ENCODE peak calls at places on chromosomes 1 and 21, in ten cellular contexts. One of them, this sample, is unnamed.

GRCh38 chr1:19723874-19724273 is 59.2 kb downstream of the HTR6 start:
- DNase-seq in sigmoid colon: no peak
- DNase-seq in brain microvascular endothelial cell: no peak
- DNase-seq in mucosa of descending colon: no peak
- DNase-seq in ovary: no peak
- DNase-seq in Panc1: no peak
- DNase-seq in neural crest cell: no peak
- DNase-seq in right lobe of liver: no peak
- DNase-seq in progenitor cell of endocrine pancreas: no peak
- DNase-seq in transverse colon: no peak
- DNase-seq in this sample: no peak

GRCh38 chr1:36576118-36576517 is 93.4 kb upstream of the CSF3R start:
- DNase-seq in sigmoid colon: no peak
- DNase-seq in brain microvascular endothelial cell: peak
- DNase-seq in mucosa of descending colon: no peak
- DNase-seq in ovary: peak
- DNase-seq in Panc1: no peak
- DNase-seq in neural crest cell: peak
- DNase-seq in right lobe of liver: peak
- DNase-seq in progenitor cell of endocrine pancreas: peak
- DNase-seq in transverse colon: peak
- DNase-seq in this sample: peak

GRCh38 chr1:234212764-234213406 is 160.4 kb upstream of the COA6 start:
- DNase-seq in sigmoid colon: no peak
- DNase-seq in brain microvascular endothelial cell: no peak
- DNase-seq in mucosa of descending colon: no peak
- DNase-seq in ovary: no peak
- DNase-seq in Panc1: peak
- DNase-seq in neural crest cell: no peak
- DNase-seq in right lobe of liver: no peak
- DNase-seq in progenitor cell of endocrine pancreas: no peak
- DNase-seq in transverse colon: no peak
- DNase-seq in this sample: peak

GRCh38 chr1:44608141-44608540 is 66.1 kb downstream of the TMEM53 start:
- DNase-seq in sigmoid colon: no peak
- DNase-seq in brain microvascular endothelial cell: no peak
- DNase-seq in mucosa of descending colon: no peak
- DNase-seq in ovary: no peak
- DNase-seq in Panc1: no peak
- DNase-seq in neural crest cell: no peak
- DNase-seq in right lobe of liver: no peak
- DNase-seq in progenitor cell of endocrine pancreas: no peak
- DNase-seq in transverse colon: no peak
- DNase-seq in this sample: no peak

GRCh38 chr1:14300991-14301703 is 297.3 kb upstream of the KAZN start:
- DNase-seq in sigmoid colon: peak
- DNase-seq in brain microvascular endothelial cell: no peak
- DNase-seq in mucosa of descending colon: peak
- DNase-seq in ovary: no peak
- DNase-seq in Panc1: no peak
- DNase-seq in neural crest cell: no peak
- DNase-seq in right lobe of liver: no peak
- DNase-seq in progenitor cell of endocrine pancreas: no peak
- DNase-seq in transverse colon: no peak
- DNase-seq in this sample: no peak

GRCh38 chr1:94949681-94950661 is 23.1 kb upstream of the CNN3 start:
- DNase-seq in sigmoid colon: no peak
- DNase-seq in brain microvascular endothelial cell: peak
- DNase-seq in mucosa of descending colon: no peak
- DNase-seq in ovary: no peak
- DNase-seq in Panc1: no peak
- DNase-seq in neural crest cell: no peak
- DNase-seq in right lobe of liver: peak
- DNase-seq in progenitor cell of endocrine pancreas: no peak
- DNase-seq in transverse colon: peak
- DNase-seq in this sample: no peak

GRCh38 chr1:46749921-46750404 is 31.0 kb upstream of the EFCAB14 start:
- DNase-seq in sigmoid colon: peak
- DNase-seq in brain microvascular endothelial cell: no peak
- DNase-seq in mucosa of descending colon: no peak
- DNase-seq in ovary: no peak
- DNase-seq in Panc1: no peak
- DNase-seq in neural crest cell: no peak
- DNase-seq in right lobe of liver: no peak
- DNase-seq in progenitor cell of endocrine pancreas: no peak
- DNase-seq in transverse colon: no peak
- DNase-seq in this sample: no peak

GRCh38 chr1:241888232-241888631 is 40.2 kb downstream of the EXO1 start:
- DNase-seq in sigmoid colon: no peak
- DNase-seq in brain microvascular endothelial cell: no peak
- DNase-seq in mucosa of descending colon: no peak
- DNase-seq in ovary: no peak
- DNase-seq in Panc1: no peak
- DNase-seq in neural crest cell: no peak
- DNase-seq in right lobe of liver: no peak
- DNase-seq in progenitor cell of endocrine pancreas: no peak
- DNase-seq in transverse colon: no peak
- DNase-seq in this sample: no peak

GRCh38 chr1:6248161-6248776 is 4.3 kb downstream of the HES3 start:
- DNase-seq in sigmoid colon: no peak
- DNase-seq in brain microvascular endothelial cell: no peak
- DNase-seq in mucosa of descending colon: no peak
- DNase-seq in ovary: peak
- DNase-seq in Panc1: no peak
- DNase-seq in neural crest cell: no peak
- DNase-seq in right lobe of liver: no peak
- DNase-seq in progenitor cell of endocrine pancreas: no peak
- DNase-seq in transverse colon: no peak
- DNase-seq in this sample: no peak

GRCh38 chr1:58460469-58460868 is 86.1 kb downstream of the OMA1 start:
- DNase-seq in sigmoid colon: no peak
- DNase-seq in brain microvascular endothelial cell: peak
- DNase-seq in mucosa of descending colon: no peak
- DNase-seq in ovary: no peak
- DNase-seq in Panc1: no peak
- DNase-seq in neural crest cell: peak
- DNase-seq in right lobe of liver: no peak
- DNase-seq in progenitor cell of endocrine pancreas: no peak
- DNase-seq in transverse colon: no peak
- DNase-seq in this sample: no peak

GRCh38 chr1:193211539-193211938 is 25.1 kb upstream of the B3GALT2 start:
- DNase-seq in sigmoid colon: no peak
- DNase-seq in brain microvascular endothelial cell: peak
- DNase-seq in mucosa of descending colon: no peak
- DNase-seq in ovary: no peak
- DNase-seq in Panc1: no peak
- DNase-seq in neural crest cell: no peak
- DNase-seq in right lobe of liver: no peak
- DNase-seq in progenitor cell of endocrine pancreas: no peak
- DNase-seq in transverse colon: no peak
- DNase-seq in this sample: no peak

GRCh38 chr1:235902638-235903542 is 36.2 kb upstream of the LYST start:
- DNase-seq in sigmoid colon: peak
- DNase-seq in brain microvascular endothelial cell: no peak
- DNase-seq in mucosa of descending colon: peak
- DNase-seq in ovary: no peak
- DNase-seq in Panc1: peak
- DNase-seq in neural crest cell: no peak
- DNase-seq in right lobe of liver: no peak
- DNase-seq in progenitor cell of endocrine pancreas: no peak
- DNase-seq in transverse colon: peak
- DNase-seq in this sample: no peak

GRCh38 chr1:7616076-7616833 is 154.8 kb upstream of the VAMP3 start:
- DNase-seq in sigmoid colon: peak
- DNase-seq in brain microvascular endothelial cell: peak
- DNase-seq in mucosa of descending colon: no peak
- DNase-seq in ovary: peak
- DNase-seq in Panc1: no peak
- DNase-seq in neural crest cell: peak
- DNase-seq in right lobe of liver: peak
- DNase-seq in progenitor cell of endocrine pancreas: peak
- DNase-seq in transverse colon: peak
- DNase-seq in this sample: no peak

GRCh38 chr1:161771166-161771565 is 5.0 kb downstream of the ATF6 start:
- DNase-seq in sigmoid colon: no peak
- DNase-seq in brain microvascular endothelial cell: no peak
- DNase-seq in mucosa of descending colon: no peak
- DNase-seq in ovary: no peak
- DNase-seq in Panc1: no peak
- DNase-seq in neural crest cell: no peak
- DNase-seq in right lobe of liver: no peak
- DNase-seq in progenitor cell of endocrine pancreas: no peak
- DNase-seq in transverse colon: no peak
- DNase-seq in this sample: no peak

GRCh38 chr1:27035344-27035743 is 22.7 kb upstream of the TENT5B start:
- DNase-seq in sigmoid colon: no peak
- DNase-seq in brain microvascular endothelial cell: no peak
- DNase-seq in mucosa of descending colon: no peak
- DNase-seq in ovary: no peak
- DNase-seq in Panc1: no peak
- DNase-seq in neural crest cell: no peak
- DNase-seq in right lobe of liver: no peak
- DNase-seq in progenitor cell of endocrine pancreas: no peak
- DNase-seq in transverse colon: no peak
- DNase-seq in this sample: no peak

DNA sequence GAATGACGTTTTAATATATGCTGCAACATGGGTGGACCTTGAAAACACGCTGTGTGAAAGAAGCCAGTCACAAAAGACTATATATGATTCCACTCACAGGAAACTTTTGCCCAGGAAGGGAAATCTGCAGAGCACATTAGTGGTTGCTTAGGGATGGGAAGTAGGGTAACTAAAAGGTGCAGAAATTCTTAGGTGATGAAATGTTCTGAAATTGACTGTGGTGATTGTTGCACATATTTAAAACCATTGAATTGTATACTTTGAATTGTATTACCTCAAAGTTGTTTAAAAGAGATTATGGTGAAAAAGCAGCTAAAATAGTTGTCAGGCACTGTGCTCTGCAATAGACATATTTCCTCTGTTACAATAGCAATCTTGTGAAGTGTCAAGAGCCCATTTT is 95.1 kb downstream of the AHCTF1 start:
- DNase-seq in sigmoid colon: no peak
- DNase-seq in brain microvascular endothelial cell: no peak
- DNase-seq in mucosa of descending colon: no peak
- DNase-seq in ovary: no peak
- DNase-seq in Panc1: no peak
- DNase-seq in neural crest cell: no peak
- DNase-seq in right lobe of liver: no peak
- DNase-seq in progenitor cell of endocrine pancreas: no peak
- DNase-seq in transverse colon: no peak
- DNase-seq in this sample: no peak
- TF ChIP-seq CTCF in sigmoid colon: no peak
- TF ChIP-seq CTCF in brain microvascular endothelial cell: no peak
- TF ChIP-seq CTCF in mucosa of descending colon: no peak
- TF ChIP-seq CTCF in ovary: no peak
- TF ChIP-seq CTCF in Panc1: no peak
- TF ChIP-seq CTCF in neural crest cell: no peak
- TF ChIP-seq CTCF in right lobe of liver: no peak
- TF ChIP-seq CTCF in progenitor cell of endocrine pancreas: no peak
- TF ChIP-seq CTCF in transverse colon: no peak
- TF ChIP-seq CTCF in this sample: no peak

GRCh38 chr1:92749024-92749634 is 35.8 kb downstream of the EVI5 start:
- DNase-seq in sigmoid colon: no peak
- DNase-seq in brain microvascular endothelial cell: peak
- DNase-seq in mucosa of descending colon: no peak
- DNase-seq in ovary: no peak
- DNase-seq in Panc1: no peak
- DNase-seq in neural crest cell: no peak
- DNase-seq in right lobe of liver: no peak
- DNase-seq in progenitor cell of endocrine pancreas: no peak
- DNase-seq in transverse colon: peak
- DNase-seq in this sample: peak
- TF ChIP-seq CTCF in sigmoid colon: peak
- TF ChIP-seq CTCF in brain microvascular endothelial cell: peak
- TF ChIP-seq CTCF in mucosa of descending colon: peak
- TF ChIP-seq CTCF in ovary: no peak
- TF ChIP-seq CTCF in Panc1: peak
- TF ChIP-seq CTCF in neural crest cell: peak
- TF ChIP-seq CTCF in right lobe of liver: peak
- TF ChIP-seq CTCF in progenitor cell of endocrine pancreas: peak
- TF ChIP-seq CTCF in transverse colon: peak
- TF ChIP-seq CTCF in this sample: peak

GRCh38 chr21:15063821-15064575 is 802 bp downstream of the NRIP1 start:
- DNase-seq in sigmoid colon: peak
- DNase-seq in brain microvascular endothelial cell: peak
- DNase-seq in mucosa of descending colon: peak
- DNase-seq in ovary: no peak
- DNase-seq in Panc1: no peak
- DNase-seq in neural crest cell: peak
- DNase-seq in right lobe of liver: peak
- DNase-seq in progenitor cell of endocrine pancreas: peak
- DNase-seq in transverse colon: peak
- DNase-seq in this sample: no peak

GRCh38 chr21:15061747-15062146 is 3.1 kb downstream of the NRIP1 start:
- DNase-seq in sigmoid colon: no peak
- DNase-seq in brain microvascular endothelial cell: no peak
- DNase-seq in mucosa of descending colon: no peak
- DNase-seq in ovary: no peak
- DNase-seq in Panc1: no peak
- DNase-seq in neural crest cell: no peak
- DNase-seq in right lobe of liver: no peak
- DNase-seq in progenitor cell of endocrine pancreas: no peak
- DNase-seq in transverse colon: no peak
- DNase-seq in this sample: no peak

GRCh38 chr21:15064576-15065380 is at the start of gene NRIP1:
- DNase-seq in sigmoid colon: peak
- DNase-seq in brain microvascular endothelial cell: peak
- DNase-seq in mucosa of descending colon: peak
- DNase-seq in ovary: peak
- DNase-seq in Panc1: no peak
- DNase-seq in neural crest cell: peak
- DNase-seq in right lobe of liver: peak
- DNase-seq in progenitor cell of endocrine pancreas: peak
- DNase-seq in transverse colon: peak
- DNase-seq in this sample: peak

GRCh38 chr21:15062566-15062965 is 2.2 kb downstream of the NRIP1 start:
- DNase-seq in sigmoid colon: no peak
- DNase-seq in brain microvascular endothelial cell: no peak
- DNase-seq in mucosa of descending colon: no peak
- DNase-seq in ovary: no peak
- DNase-seq in Panc1: no peak
- DNase-seq in neural crest cell: no peak
- DNase-seq in right lobe of liver: no peak
- DNase-seq in progenitor cell of endocrine pancreas: no peak
- DNase-seq in transverse colon: no peak
- DNase-seq in this sample: no peak

GRCh38 chr21:15063081-15063820 is 1.5 kb downstream of the NRIP1 start:
- DNase-seq in sigmoid colon: no peak
- DNase-seq in brain microvascular endothelial cell: no peak
- DNase-seq in mucosa of descending colon: no peak
- DNase-seq in ovary: peak
- DNase-seq in Panc1: no peak
- DNase-seq in neural crest cell: no peak
- DNase-seq in right lobe of liver: peak
- DNase-seq in progenitor cell of endocrine pancreas: no peak
- DNase-seq in transverse colon: no peak
- DNase-seq in this sample: no peak
- TF ChIP-seq CTCF in sigmoid colon: no peak
- TF ChIP-seq CTCF in brain microvascular endothelial cell: no peak
- TF ChIP-seq CTCF in mucosa of descending colon: no peak
- TF ChIP-seq CTCF in ovary: no peak
- TF ChIP-seq CTCF in Panc1: no peak
- TF ChIP-seq CTCF in neural crest cell: no peak
- TF ChIP-seq CTCF in right lobe of liver: no peak
- TF ChIP-seq CTCF in progenitor cell of endocrine pancreas: no peak
- TF ChIP-seq CTCF in transverse colon: no peak
- TF ChIP-seq CTCF in this sample: no peak

GRCh38 chr1:95953005-95953404 is 719.0 kb downstream of the RWDD3 start:
- DNase-seq in sigmoid colon: no peak
- DNase-seq in brain microvascular endothelial cell: no peak
- DNase-seq in mucosa of descending colon: no peak
- DNase-seq in ovary: no peak
- DNase-seq in Panc1: no peak
- DNase-seq in neural crest cell: no peak
- DNase-seq in right lobe of liver: no peak
- DNase-seq in progenitor cell of endocrine pancreas: no peak
- DNase-seq in transverse colon: no peak
- DNase-seq in this sample: no peak
- TF ChIP-seq CTCF in sigmoid colon: peak
- TF ChIP-seq CTCF in brain microvascular endothelial cell: no peak
- TF ChIP-seq CTCF in mucosa of descending colon: no peak
- TF ChIP-seq CTCF in ovary: no peak
- TF ChIP-seq CTCF in Panc1: peak
- TF ChIP-seq CTCF in neural crest cell: peak
- TF ChIP-seq CTCF in right lobe of liver: peak
- TF ChIP-seq CTCF in progenitor cell of endocrine pancreas: peak
- TF ChIP-seq CTCF in transverse colon: peak
- TF ChIP-seq CTCF in this sample: peak